ENCODE peak calls at places on chromosomes 4 and X, in four cellular contexts. N is H1, K is GM12878, M is K562. A is an unnamed sample.

GRCh38 chr4:108449139-108449538 is 171.2 kb upstream of the RPL34 start:
- DNase-seq in N (no peak), K (no peak), M (no peak), A (no peak)

GRCh38 chrX:72128881-72129280 is 2.8 kb downstream of the RTL5 start:
- DNase-seq in N (no peak), K (no peak), M (no peak), A (no peak)

GRCh38 chr4:70902577-70903281 is 560 bp downstream of the MOB1B start:
- DNase-seq in N (no peak), K (no peak), M (peak), A (no peak)

GRCh38 chrX:150868625-150869024 is 29.8 kb downstream of the CD99L2 start:
- DNase-seq in N (no peak), K (no peak), M (no peak), A (no peak)

GRCh38 chr4:128241425-128241913 is 46.1 kb downstream of the PGRMC2 start:
- DNase-seq in N (peak), K (no peak), M (no peak), A (no peak)

GRCh38 chr4:17385403-17385802 is 126.5 kb downstream of the QDPR start:
- DNase-seq in N (no peak), K (peak), M (peak), A (no peak)

GRCh38 chrX:150767045-150767395 is 73.8 kb downstream of the MTMR1 start:
- DNase-seq in N (no peak), K (no peak), M (peak), A (no peak)

GRCh38 chr4:140286503-140286902 is 86.9 kb upstream of the SCOC start:
- DNase-seq in N (no peak), K (no peak), M (no peak), A (no peak)

GRCh38 chr4:8353912-8354453 is 84.4 kb downstream of the HTRA3 start:
- DNase-seq in N (no peak), K (no peak), M (no peak), A (no peak)

GRCh38 chrX:49037883-49038475 is 5.2 kb downstream of the TFE3 start:
- DNase-seq in N (no peak), K (no peak), M (no peak), A (no peak)

GRCh38 chr4:113476800-113477199 is 284.7 kb downstream of the CAMK2D start:
- DNase-seq in N (no peak), K (no peak), M (no peak), A (peak)

GRCh38 chrX:19697416-19697815 is 182.1 kb upstream of the MAP3K15 start:
- DNase-seq in N (no peak), K (no peak), M (no peak), A (no peak)

GRCh38 chrX:9131066-9131465 is 97.1 kb upstream of the FAM9B start:
- DNase-seq in N (no peak), K (no peak), M (no peak), A (no peak)

GRCh38 chr4:109560687-109561452 is 824 bp downstream of the MCUB start:
- DNase-seq in N (no peak), K (peak), M (peak), A (no peak)

GRCh38 chr4:752196-752861 is 46.7 kb downstream of the PCGF3 start:
- DNase-seq in N (no peak), K (no peak), M (no peak), A (no peak)

GRCh38 chrX:11381464-11381863 is 88.3 kb downstream of the AMELX start:
- DNase-seq in N (no peak), K (peak), M (peak), A (peak)

GRCh38 chrX:65921363-65921762 is 118.5 kb downstream of the VSIG4 start:
- DNase-seq in N (no peak), K (no peak), M (no peak), A (no peak)

GRCh38 chrX:48802089-48802812 is 384 bp downstream of the HDAC6 start:
- DNase-seq in N (peak), K (peak), M (peak), A (peak)

GRCh38 chrX:148960060-148960459 is 459.6 kb downstream of the AFF2 start:
- DNase-seq in N (no peak), K (no peak), M (no peak), A (no peak)

GRCh38 chr4:77788990-77789389 is 30.2 kb downstream of the CNOT6L start:
- DNase-seq in N (no peak), K (no peak), M (no peak), A (no peak)

GRCh38 chr4:177441061-177441802 is 1.0 kb downstream of the AGA start:
- DNase-seq in N (no peak), K (peak), M (peak), A (no peak)

GRCh38 chr4:177016541-177017141 is 223.9 kb upstream of the VEGFC start:
- DNase-seq in N (no peak), K (no peak), M (no peak), A (no peak)

GRCh38 chrX:1524874-1525582 is 12.0 kb downstream of the P2RY8 start:
- DNase-seq in N (no peak), K (no peak), M (no peak), A (no peak)

GRCh38 chr4:176792348-176793059 is at the start of gene VEGFC:
- DNase-seq in N (peak), K (no peak), M (no peak), A (no peak)

GRCh38 chrX:19446397-19446796 is 68.9 kb downstream of the MAP3K15 start:
- DNase-seq in N (no peak), K (no peak), M (no peak), A (no peak)

GRCh38 chrX:9160698-9161329 is 126.9 kb upstream of the FAM9B start:
- DNase-seq in N (no peak), K (no peak), M (no peak), A (no peak)

GRCh38 chr4:146165840-146166239 is 9.7 kb upstream of the LSM6 start:
- DNase-seq in N (no peak), K (no peak), M (no peak), A (no peak)

GRCh38 chr4:75612306-75612705 is 18.0 kb downstream of the CDKL2 start:
- DNase-seq in N (no peak), K (no peak), M (no peak), A (no peak)
- TF ChIP-seq YY1 in N (no peak), K (no peak), M (no peak), A (no peak)

GRCh38 chrX:29231800-29232199 is 644.6 kb downstream of the IL1RAPL1 start:
- DNase-seq in N (no peak), K (no peak), M (no peak), A (no peak)
- TF ChIP-seq CTCF in N (no peak), K (no peak), M (no peak), A (peak)

GRCh38 chr4:117096886-117097285 is 11.5 kb upstream of the TRAM1L1 start:
- DNase-seq in N (no peak), K (no peak), M (no peak), A (no peak)

GRCh38 chr4:117096462-117096861 is 11.1 kb upstream of the TRAM1L1 start:
- DNase-seq in N (no peak), K (no peak), M (no peak), A (no peak)

GRCh38 chr4:117093581-117093980 is 8.2 kb upstream of the TRAM1L1 start:
- DNase-seq in N (no peak), K (no peak), M (no peak), A (no peak)
- TF ChIP-seq EGR1 in N (no peak), K (no peak), M (no peak), A (no peak)

GRCh38 chr4:54840992-54841768 is 183.4 kb downstream of the KIT start:
- DNase-seq in N (no peak), K (no peak), M (peak), A (no peak)

GRCh38 chr4:54843946-54844345 is 186.2 kb downstream of the KIT start:
- DNase-seq in N (no peak), K (no peak), M (no peak), A (no peak)

GRCh38 chr4:54840430-54840829 is 182.7 kb downstream of the KIT start:
- DNase-seq in N (no peak), K (no peak), M (no peak), A (no peak)

GRCh38 chr4:54843106-54843505 is 185.3 kb downstream of the KIT start:
- DNase-seq in N (no peak), K (no peak), M (no peak), A (no peak)

DNA sequence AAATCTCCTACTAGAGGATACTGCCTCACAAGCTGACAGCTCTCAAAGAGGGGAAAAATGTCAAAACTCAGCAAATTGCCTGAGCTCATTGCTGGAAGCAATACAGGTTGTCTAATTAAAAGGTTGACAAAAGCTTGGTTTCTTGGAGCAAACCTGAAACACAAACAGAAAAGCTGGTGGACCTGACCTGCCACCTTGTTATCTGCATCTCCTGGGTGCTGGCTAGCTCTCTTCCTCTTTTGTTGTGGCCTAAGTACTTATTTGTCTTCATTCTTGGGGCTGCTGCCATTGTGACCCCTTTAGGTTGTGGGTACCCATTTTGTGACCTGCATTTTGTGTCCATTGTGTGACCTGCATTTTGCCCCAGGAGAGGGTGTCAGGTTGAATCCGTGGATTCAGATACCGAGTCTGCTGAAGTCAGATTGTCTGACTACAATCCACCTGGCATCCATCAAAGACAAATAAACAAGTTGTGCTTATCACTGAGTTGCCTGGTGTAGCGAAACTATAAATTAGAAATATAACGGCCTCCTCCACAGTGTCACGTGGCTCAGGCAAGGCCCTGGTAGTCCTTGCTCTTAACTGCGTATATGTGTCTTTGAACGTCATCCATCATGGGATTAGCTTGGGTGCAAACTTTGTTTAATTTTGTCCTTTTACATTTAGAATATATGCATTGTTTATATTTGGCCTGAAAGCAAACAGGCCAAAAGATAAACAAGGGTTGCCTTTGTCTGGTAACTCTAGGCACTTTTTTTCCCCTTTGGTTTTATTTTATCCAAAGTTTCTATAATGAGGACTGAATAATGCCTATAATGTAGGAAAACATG is 184.7 kb downstream of the KIT start:
- DNase-seq in N (no peak), K (no peak), M (no peak), A (no peak)
- TF ChIP-seq YY1 in N (no peak), K (no peak), M (no peak), A (no peak)

GRCh38 chr4:112060212-112060611 is 85.0 kb upstream of the FAM241A start:
- DNase-seq in N (no peak), K (no peak), M (peak), A (peak)
- TF ChIP-seq CTCF in N (peak), K (peak), M (peak), A (peak)

GRCh38 chrX:7972586-7972985 is 45.4 kb upstream of the PNPLA4 start:
- DNase-seq in N (no peak), K (no peak), M (no peak), A (no peak)
- TF ChIP-seq EGR1 in N (no peak), K (no peak), M (no peak), A (no peak)

A was measured in HCT116.